ENCODE peak calls at places on chromosomes 5 and 9, in four cellular contexts. One of them, this sample, is unnamed.

GRCh38 chr5:73093943-73094342 is 26.4 kb upstream of the TMEM171 start:
- DNase-seq in mesenchymal stem cell: peak
- DNase-seq in H9: no peak
- DNase-seq in IMR-90: peak
- DNase-seq in this sample: no peak

GRCh38 chr5:155307219-155307618 is 293.7 kb downstream of the KIF4B start:
- DNase-seq in mesenchymal stem cell: no peak
- DNase-seq in H9: no peak
- DNase-seq in IMR-90: no peak
- DNase-seq in this sample: no peak

GRCh38 chr9:87445646-87446045 is 52.0 kb upstream of the DAPK1 start:
- DNase-seq in IMR-90: peak
- DNase-seq in H9: peak
- DNase-seq in mesenchymal stem cell: peak
- DNase-seq in this sample: peak

GRCh38 chr5:17620627-17621026 is 10.4 kb downstream of the TAF11L12 start:
- DNase-seq in IMR-90: no peak
- DNase-seq in mesenchymal stem cell: no peak
- DNase-seq in H9: peak
- DNase-seq in this sample: no peak

GRCh38 chr9:21454149-21454548 is 13.9 kb downstream of the IFNA1 start:
- DNase-seq in H9: no peak
- DNase-seq in IMR-90: peak
- DNase-seq in mesenchymal stem cell: no peak
- DNase-seq in this sample: no peak

GRCh38 chr5:68449380-68449779 is 233.8 kb downstream of the PIK3R1 start:
- DNase-seq in H9: no peak
- DNase-seq in IMR-90: no peak
- DNase-seq in mesenchymal stem cell: no peak
- DNase-seq in this sample: no peak

GRCh38 chr5:95725937-95726810 is 5.0 kb upstream of the RHOBTB3 start:
- DNase-seq in IMR-90: peak
- DNase-seq in H9: no peak
- DNase-seq in mesenchymal stem cell: peak
- DNase-seq in this sample: no peak

GRCh38 chr9:108786322-108786721 is 69.5 kb downstream of the ACTL7B start:
- DNase-seq in H9: no peak
- DNase-seq in IMR-90: no peak
- DNase-seq in mesenchymal stem cell: no peak
- DNase-seq in this sample: no peak

GRCh38 chr9:114207034-114207815 is 51.9 kb downstream of the COL27A1 start:
- DNase-seq in H9: no peak
- DNase-seq in mesenchymal stem cell: peak
- DNase-seq in IMR-90: peak
- DNase-seq in this sample: peak

GRCh38 chr9:112127281-112127680 is 47.8 kb downstream of the SUSD1 start:
- DNase-seq in IMR-90: no peak
- DNase-seq in mesenchymal stem cell: no peak
- DNase-seq in H9: no peak
- DNase-seq in this sample: no peak

GRCh38 chr9:34506623-34507022 is 16.2 kb downstream of the ENHO start:
- DNase-seq in mesenchymal stem cell: no peak
- DNase-seq in IMR-90: no peak
- DNase-seq in H9: no peak
- DNase-seq in this sample: no peak

GRCh38 chr9:116574027-116574679 is 113.0 kb upstream of the TRIM32 start:
- DNase-seq in IMR-90: peak
- DNase-seq in mesenchymal stem cell: no peak
- DNase-seq in H9: no peak
- DNase-seq in this sample: no peak

DNA sequence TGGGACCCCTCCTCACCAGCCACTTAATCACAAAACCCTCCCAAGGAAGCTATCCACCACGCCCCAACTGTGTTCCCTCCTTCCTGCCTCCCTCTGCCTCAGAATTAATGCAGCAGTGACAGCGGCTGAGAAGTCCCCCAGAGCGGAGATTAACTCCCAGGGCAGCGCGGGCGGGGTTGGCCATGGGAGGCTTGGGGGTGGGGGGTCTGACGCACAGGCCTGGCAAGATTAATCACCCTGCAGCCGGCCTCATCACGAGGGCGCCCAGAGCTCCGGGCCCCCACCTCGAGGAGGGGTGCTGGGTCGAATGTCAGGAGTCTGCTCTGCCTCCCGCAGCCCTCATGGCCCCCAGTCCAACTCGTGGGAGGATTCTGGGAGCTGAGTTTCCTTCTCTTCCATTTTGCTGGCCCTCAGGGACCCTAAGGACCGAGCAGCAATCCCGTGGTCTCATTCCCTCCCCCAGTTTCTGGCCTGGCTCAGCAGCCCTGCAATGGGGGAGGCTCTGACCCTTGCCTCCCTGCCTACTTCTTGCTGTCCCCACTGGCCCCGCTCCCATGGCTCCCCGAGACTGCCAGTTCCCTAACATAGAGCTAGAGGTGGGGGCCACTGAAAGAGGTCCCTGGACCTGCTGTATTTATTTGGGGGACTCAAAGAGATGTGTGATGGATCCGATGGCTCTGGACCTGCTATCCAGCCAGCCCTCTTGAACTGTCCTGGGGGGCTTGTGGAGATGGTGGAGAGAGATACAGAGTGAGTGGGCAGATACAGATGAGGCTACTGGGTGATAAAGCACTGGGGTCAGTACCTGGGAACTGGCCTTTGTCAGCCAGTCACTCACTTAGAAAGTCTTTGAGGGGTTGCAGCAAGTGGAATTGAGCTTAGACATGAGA is 42.5 kb downstream of the CXXC5 start:
- DNase-seq in IMR-90: peak
- DNase-seq in mesenchymal stem cell: peak
- DNase-seq in H9: no peak
- DNase-seq in this sample: no peak
- H2AFZ ChIP-seq in IMR-90: peak
- H2AFZ ChIP-seq in mesenchymal stem cell: no peak
- H2AFZ ChIP-seq in H9: no peak
- H2AFZ ChIP-seq in this sample: peak

GRCh38 chr9:128899566-128900322 is 17.8 kb downstream of the LRRC8A start:
- DNase-seq in IMR-90: no peak
- DNase-seq in H9: no peak
- DNase-seq in mesenchymal stem cell: peak
- DNase-seq in this sample: no peak
- H3K4ac ChIP-seq in IMR-90: peak
- H3K4ac ChIP-seq in H9: no peak
- H3K4ac ChIP-seq in mesenchymal stem cell: no peak
- H3K4ac ChIP-seq in this sample: no peak

GRCh38 chr9:91784673-91785402 is 165.2 kb downstream of the ROR2 start:
- DNase-seq in IMR-90: no peak
- DNase-seq in mesenchymal stem cell: no peak
- DNase-seq in H9: no peak
- DNase-seq in this sample: no peak

GRCh38 chr9:91783411-91783810 is 166.6 kb downstream of the ROR2 start:
- DNase-seq in IMR-90: no peak
- DNase-seq in H9: no peak
- DNase-seq in mesenchymal stem cell: no peak
- DNase-seq in this sample: no peak

GRCh38 chr9:91783876-91784672 is 166.0 kb downstream of the ROR2 start:
- DNase-seq in H9: no peak
- DNase-seq in IMR-90: no peak
- DNase-seq in mesenchymal stem cell: no peak
- DNase-seq in this sample: no peak

GRCh38 chr9:91786132-91786896 is 163.7 kb downstream of the ROR2 start:
- DNase-seq in mesenchymal stem cell: no peak
- DNase-seq in IMR-90: no peak
- DNase-seq in H9: no peak
- DNase-seq in this sample: no peak

DNA sequence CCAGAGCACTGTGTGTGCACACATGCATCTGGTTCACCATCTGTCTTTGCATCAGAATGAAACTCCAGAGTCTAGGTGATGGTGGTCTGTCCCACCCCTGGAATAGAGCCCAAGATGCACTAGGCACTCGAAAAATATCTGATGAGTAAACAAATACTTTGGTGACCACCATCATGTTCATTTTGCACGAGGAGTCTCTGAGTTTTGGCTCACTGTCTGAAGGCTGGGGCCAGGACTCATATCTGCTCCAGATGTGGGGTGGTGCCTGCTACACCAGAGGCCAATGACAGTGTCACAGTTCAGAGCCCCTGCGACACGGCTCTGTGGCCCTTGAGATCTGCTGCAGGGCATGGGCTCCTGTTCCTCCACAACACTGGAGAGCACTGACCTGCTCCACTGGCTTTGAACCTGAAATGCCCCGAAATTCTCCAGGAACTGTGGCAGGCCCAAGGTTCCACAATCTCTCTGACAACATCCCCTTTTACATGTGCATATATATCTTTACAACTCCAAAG is 164.6 kb downstream of the ROR2 start:
- DNase-seq in H9: no peak
- DNase-seq in mesenchymal stem cell: no peak
- DNase-seq in IMR-90: no peak
- DNase-seq in this sample: no peak
- H3K9ac ChIP-seq in H9: no peak
- H3K9ac ChIP-seq in mesenchymal stem cell: no peak
- H3K9ac ChIP-seq in IMR-90: no peak
- H3K9ac ChIP-seq in this sample: no peak

GRCh38 chr5:106417566-106417965 is 1253.2 kb downstream of the EFNA5 start:
- DNase-seq in mesenchymal stem cell: no peak
- DNase-seq in H9: no peak
- DNase-seq in IMR-90: no peak
- DNase-seq in this sample: no peak

GRCh38 chr5:106420102-106420501 is 1250.6 kb downstream of the EFNA5 start:
- DNase-seq in mesenchymal stem cell: no peak
- DNase-seq in IMR-90: no peak
- DNase-seq in H9: no peak
- DNase-seq in this sample: no peak

GRCh38 chr5:106415541-106415940 is 1255.2 kb downstream of the EFNA5 start:
- DNase-seq in IMR-90: peak
- DNase-seq in mesenchymal stem cell: peak
- DNase-seq in H9: no peak
- DNase-seq in this sample: no peak

GRCh38 chr5:106417163-106417562 is 1253.6 kb downstream of the EFNA5 start:
- DNase-seq in H9: no peak
- DNase-seq in mesenchymal stem cell: no peak
- DNase-seq in IMR-90: no peak
- DNase-seq in this sample: no peak

GRCh38 chr5:106418196-106418595 is 1252.5 kb downstream of the EFNA5 start:
- DNase-seq in mesenchymal stem cell: peak
- DNase-seq in IMR-90: peak
- DNase-seq in H9: no peak
- DNase-seq in this sample: no peak
- H2AFZ ChIP-seq in mesenchymal stem cell: no peak
- H2AFZ ChIP-seq in IMR-90: no peak
- H2AFZ ChIP-seq in H9: no peak
- H2AFZ ChIP-seq in this sample: no peak

DNA sequence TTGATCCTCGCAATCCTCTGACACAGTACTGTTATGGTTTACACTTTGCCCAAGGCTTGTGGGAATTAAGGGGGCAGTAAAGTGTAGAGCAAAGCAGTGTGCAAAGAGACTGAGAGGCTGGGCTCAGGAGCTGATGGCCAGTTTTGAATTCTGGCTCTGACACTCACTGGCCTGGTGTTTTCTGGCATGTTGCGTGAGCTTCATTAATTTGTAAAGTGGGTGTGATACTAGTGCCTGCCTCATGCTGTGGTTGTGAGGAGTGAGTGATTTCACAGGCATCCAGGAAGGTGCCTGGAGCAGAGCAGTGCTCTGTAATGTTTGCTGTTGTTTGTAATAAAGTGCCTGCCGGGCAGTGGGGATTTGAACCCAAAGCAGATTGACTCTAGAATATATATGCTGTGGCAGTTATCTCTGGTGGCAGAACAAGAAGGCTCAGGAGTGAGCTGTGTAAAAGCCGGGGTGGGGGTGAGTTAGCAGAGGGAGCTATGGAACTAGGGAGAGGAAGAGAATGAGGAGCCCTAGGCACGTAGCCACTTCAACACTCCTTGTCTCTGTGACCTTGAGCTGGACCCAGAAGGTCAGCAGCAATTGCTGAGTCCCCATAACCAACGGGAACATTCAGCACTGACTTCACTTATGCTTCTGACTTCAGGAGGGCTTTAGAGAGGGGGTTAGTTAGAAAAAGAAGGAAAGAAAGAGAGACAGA is 108.5 kb downstream of the DOCK2 start:
- DNase-seq in mesenchymal stem cell: peak
- DNase-seq in H9: no peak
- DNase-seq in IMR-90: peak
- DNase-seq in this sample: no peak
- H3K4ac ChIP-seq in mesenchymal stem cell: no peak
- H3K4ac ChIP-seq in H9: no peak
- H3K4ac ChIP-seq in IMR-90: peak
- H3K4ac ChIP-seq in this sample: no peak

DNA sequence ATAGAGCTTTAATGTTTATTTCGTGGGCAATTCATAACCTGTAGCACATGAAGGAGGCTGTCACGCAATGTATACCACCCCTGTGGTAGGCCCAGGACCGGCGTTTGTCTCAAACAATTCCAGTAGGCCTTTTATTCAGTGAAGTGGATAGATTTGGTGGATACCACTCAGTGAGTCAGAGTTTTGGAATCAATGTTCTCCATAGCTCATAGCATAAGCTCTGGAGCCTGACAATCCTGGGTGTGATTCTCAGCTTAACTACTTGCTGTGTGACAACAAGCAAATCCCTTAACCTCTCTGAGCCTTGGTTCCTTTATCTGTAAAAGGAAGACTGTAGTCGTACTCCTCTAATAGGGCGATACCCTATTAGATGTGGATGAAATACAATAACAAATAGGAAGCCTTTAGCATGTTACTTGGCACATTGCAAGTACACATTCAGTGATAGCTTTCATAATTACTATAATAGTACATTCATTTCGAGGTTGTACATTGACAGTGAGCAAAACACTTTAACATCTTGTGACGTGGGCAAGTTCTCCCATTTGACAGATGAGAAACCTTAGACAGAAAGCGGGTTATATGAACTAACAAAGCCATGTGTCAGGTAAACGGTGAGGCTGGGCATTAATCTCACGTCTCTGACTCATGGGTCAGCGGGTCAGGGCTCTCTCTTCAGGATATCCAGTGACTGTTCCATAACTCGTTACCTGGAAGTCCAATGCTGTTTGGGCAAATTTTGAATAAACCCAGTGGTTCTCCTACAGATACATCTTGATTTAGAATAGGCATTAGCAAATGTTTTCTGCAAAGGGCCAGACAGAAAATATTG is 130.8 kb downstream of the C9orf152 start:
- DNase-seq in IMR-90: peak
- DNase-seq in H9: no peak
- DNase-seq in mesenchymal stem cell: peak
- DNase-seq in this sample: no peak
- H3K9ac ChIP-seq in IMR-90: no peak
- H3K9ac ChIP-seq in H9: no peak
- H3K9ac ChIP-seq in mesenchymal stem cell: peak
- H3K9ac ChIP-seq in this sample: no peak

DNA sequence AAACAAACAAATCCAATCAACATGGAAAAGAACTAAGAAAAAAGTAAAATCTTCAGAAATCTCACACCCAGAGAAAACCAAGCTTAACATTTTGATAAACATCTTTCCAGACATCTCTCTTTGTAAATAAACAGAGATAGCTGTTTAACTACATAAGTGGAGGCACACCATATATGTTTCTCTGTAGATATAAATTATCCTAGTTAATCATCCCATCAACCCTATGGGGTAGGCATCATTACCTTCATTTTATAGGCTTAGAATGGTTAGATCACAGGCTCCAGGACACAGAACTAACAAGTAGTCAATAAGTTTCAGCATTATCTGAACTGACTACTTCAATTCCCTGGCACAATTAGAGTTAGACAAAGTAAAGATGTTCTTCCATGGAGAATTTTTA is 22.4 kb upstream of the NDFIP1 start:
- DNase-seq in IMR-90: no peak
- DNase-seq in H9: no peak
- DNase-seq in mesenchymal stem cell: no peak
- DNase-seq in this sample: no peak
- H2AFZ ChIP-seq in IMR-90: no peak
- H2AFZ ChIP-seq in H9: no peak
- H2AFZ ChIP-seq in mesenchymal stem cell: no peak
- H2AFZ ChIP-seq in this sample: no peak